ENCODE peak calls at places on chromosomes 5 and 9, in five cellular contexts. K is iris pigment epithelial cell; Z is gastrocnemius medialis; U is activated effector memory CD4-positive, alpha-beta T cell treated with anti-CD3 and anti-CD28 coated beads, Interleukin-2, amount 50 U/mL, for 16 hours; J is activated CD4-positive, alpha-beta T cell treated with anti-CD3 and anti-CD28 coated beads, Interleukin-2, amount 10 ng/mL, durations not matched to agents 7 days and 5 days. F is an unnamed sample.

GRCh38 chr9:17519761-17520160 is 59.1 kb upstream of the SH3GL2 start:
- DNase-seq in K (peak), Z (no peak), U (no peak), J (no peak), F (no peak)

GRCh38 chr9:122332083-122332482 is 38.7 kb upstream of the PTGS1 start:
- DNase-seq in K (no peak), Z (no peak), U (no peak), J (no peak), F (no peak)

GRCh38 chr5:7066471-7067235 is 329.3 kb upstream of the ADCY2 start:
- DNase-seq in K (no peak), Z (no peak), U (no peak), J (no peak), F (no peak)

GRCh38 chr5:3794611-3795010 is 199.0 kb downstream of the IRX1 start:
- DNase-seq in K (no peak), Z (no peak), U (no peak), J (no peak), F (no peak)

GRCh38 chr9:11646831-11647230 is 1034.0 kb upstream of the PTPRD start:
- DNase-seq in K (no peak), Z (no peak), U (no peak), J (no peak), F (no peak)

GRCh38 chr9:14433841-14434511 is 120.0 kb upstream of the NFIB start:
- DNase-seq in K (peak), Z (no peak), U (no peak), J (no peak), F (no peak)

GRCh38 chr9:127166651-127167524 is 44.5 kb upstream of the ANGPTL2 start:
- DNase-seq in K (peak), Z (no peak), U (no peak), J (no peak), F (peak)

GRCh38 chr5:179187229-179187678 is 127.1 kb downstream of the ZNF354C start:
- DNase-seq in K (no peak), Z (no peak), U (no peak), J (no peak), F (no peak)

GRCh38 chr5:159230657-159231056 is 21.3 kb upstream of the RNF145 start:
- DNase-seq in K (no peak), Z (no peak), U (no peak), J (no peak), F (no peak)

GRCh38 chr5:146818790-146819189 is 59.8 kb downstream of the PPP2R2B start:
- DNase-seq in K (no peak), Z (no peak), U (no peak), J (no peak), F (no peak)

GRCh38 chr5:174065528-174066189 is 20.2 kb downstream of the NSG2 start:
- DNase-seq in K (no peak), Z (no peak), U (no peak), J (no peak), F (no peak)

GRCh38 chr5:135553688-135554462 is 18.1 kb upstream of the NEUROG1 start:
- DNase-seq in K (no peak), Z (no peak), U (no peak), J (no peak), F (no peak)

GRCh38 chr5:134458676-134459403 is 47.2 kb upstream of the CDKN2AIPNL start:
- DNase-seq in K (no peak), Z (peak), U (no peak), J (no peak), F (no peak)

GRCh38 chr5:128154943-128155342 is 71.4 kb downstream of the SLC12A2 start:
- DNase-seq in K (peak), Z (no peak), U (no peak), J (no peak), F (no peak)

F was measured in MM.1S.